ENCODE peak calls at places on chromosome 2, in five cellular contexts. G is HFFc6, Q is iris pigment epithelial cell, R is left lobe of liver, D is brain microvascular endothelial cell. J is an unnamed sample.

GRCh38 chr2:45932278-45932975 is 281.0 kb downstream of the PRKCE start:
- DNase-seq in D (no peak), R (no peak), G (peak; percentile 62), Q (peak; percentile 63), J (peak; percentile 43)

GRCh38 chr2:3223080-3223923 is 154.3 kb downstream of the EIPR1 start:
- DNase-seq in Q (peak; percentile 55), D (peak; percentile 74), G (no peak), R (peak; percentile 27), J (peak; percentile 3)

GRCh38 chr2:218427741-218428140 is 8.8 kb downstream of the VIL1 start:
- DNase-seq in D (no peak), G (no peak), R (no peak), Q (no peak), J (no peak)

GRCh38 chr2:112150447-112150846 is 12.3 kb downstream of the FBLN7 start:
- DNase-seq in R (peak; percentile 11), Q (peak; percentile 97), D (peak; percentile 96), G (peak; percentile 96), J (peak; percentile 99)

GRCh38 chr2:160418398-160418765 is 75.2 kb downstream of the RBMS1 start:
- DNase-seq in R (no peak), Q (no peak), G (no peak), D (no peak), J (no peak)

GRCh38 chr2:16622399-16622968 is 43.1 kb downstream of the CYRIA start:
- DNase-seq in R (no peak), D (no peak), Q (peak; percentile 15), G (no peak), J (no peak)

GRCh38 chr2:174438146-174438886 is 42.8 kb downstream of the SCRN3 start:
- DNase-seq in Q (no peak), G (no peak), R (peak; percentile 56), D (no peak), J (no peak)

GRCh38 chr2:8319219-8319618 is 362.6 kb upstream of the ID2 start:
- DNase-seq in R (no peak), Q (no peak), G (no peak), D (no peak), J (no peak)

GRCh38 chr2:53209679-53210473 is 557.7 kb upstream of the CHAC2 start:
- DNase-seq in G (no peak), R (no peak), D (no peak), Q (no peak), J (no peak)

GRCh38 chr2:233965032-233965614 is 48.0 kb downstream of the TRPM8 start:
- DNase-seq in D (no peak), G (no peak), R (no peak), Q (no peak), J (peak; percentile 22)

GRCh38 chr2:82258151-82258550 is 1953.6 kb upstream of the LRRTM1 start:
- DNase-seq in Q (no peak), D (no peak), G (no peak), R (no peak), J (no peak)

GRCh38 chr2:174977364-174977763 is 27.8 kb downstream of the CHN1 start:
- DNase-seq in D (no peak), Q (peak; percentile 28), G (no peak), R (no peak), J (no peak)

GRCh38 chr2:230671117-230671516 is 41.5 kb upstream of the CAB39 start:
- DNase-seq in Q (peak; percentile 85), G (peak; percentile 71), D (peak; percentile 43), R (no peak), J (peak; percentile 79)

GRCh38 chr2:60873381-60873780 is 8.0 kb upstream of the REL start:
- DNase-seq in G (no peak), Q (no peak), D (no peak), R (no peak), J (no peak)

GRCh38 chr2:196617430-196617829 is 22.1 kb upstream of the CCDC150 start:
- DNase-seq in D (no peak), G (no peak), R (no peak), Q (no peak), J (no peak)

GRCh38 chr2:70104231-70105111 is 17.2 kb downstream of the PCBP1 start:
- DNase-seq in Q (peak; percentile 81), D (peak; percentile 86), R (no peak), G (peak; percentile 63), J (peak; percentile 46)

GRCh38 chr2:146634256-146635068 is 1210.4 kb upstream of the ACVR2A start:
- DNase-seq in R (no peak), G (peak; percentile 69), Q (peak; percentile 88), D (peak; percentile 53), J (peak; percentile 81)

GRCh38 chr2:227214622-227215041 is 50.2 kb downstream of the COL4A3 start:
- DNase-seq in D (peak; percentile 42), R (no peak), Q (peak; percentile 73), G (no peak), J (peak; percentile 16)

GRCh38 chr2:208657468-208657867 is 250.9 kb downstream of the PTH2R start:
- DNase-seq in G (no peak), D (no peak), R (no peak), Q (no peak), J (peak; percentile 0)

GRCh38 chr2:239770240-239770639 is 254.9 kb downstream of the NDUFA10 start:
- DNase-seq in Q (no peak), D (no peak), G (no peak), R (no peak), J (no peak)

GRCh38 chr2:176484838-176485237 is 215.6 kb downstream of the MTX2 start:
- DNase-seq in G (peak; percentile 26), R (no peak), D (no peak), Q (no peak), J (no peak)

GRCh38 chr2:171625013-171625412 is 62.3 kb upstream of the DYNC1I2 start:
- DNase-seq in D (no peak), Q (no peak), R (no peak), G (no peak), J (no peak)

GRCh38 chr2:222561817-222562424 is 94.0 kb downstream of the FARSB start:
- DNase-seq in D (peak; percentile 14), R (no peak), Q (peak; percentile 51), G (peak; percentile 33), J (peak; percentile 63)

GRCh38 chr2:155600914-155601760 is 731.4 kb downstream of the NR4A2 start:
- DNase-seq in Q (no peak), R (no peak), D (no peak), G (no peak), J (no peak)

GRCh38 chr2:138081225-138082073 is 117.2 kb downstream of the HNMT start:
- DNase-seq in G (no peak), Q (no peak), R (no peak), D (no peak), J (no peak)

GRCh38 chr2:200081221-200081620 is 125.8 kb downstream of the MAIP1 start:
- DNase-seq in Q (no peak), D (no peak), R (no peak), G (no peak), J (no peak)

GRCh38 chr2:176503760-176504159 is 234.5 kb downstream of the MTX2 start:
- DNase-seq in R (no peak), Q (no peak), D (no peak), G (no peak), J (no peak)

GRCh38 chr2:221572821-221573429 is 821 bp upstream of the EPHA4 start:
- DNase-seq in R (no peak), Q (peak; percentile 68), G (peak; percentile 4), D (peak; percentile 34), J (peak; percentile 60)